ENCODE peak calls at places on chromosomes 11 and 22, in eight cellular contexts. B is transverse colon, G is stomach, N is SK-N-SH, H is K562, X is sigmoid colon, K is GM12878, E is upper lobe of left lung. U is an unnamed sample. For H3K4me1, the result is how much of the 10 kb centered on the place peaks cover.

GRCh38 chr22:37803636-37804371 is 3.9 kb upstream of the GCAT start:
- DNase-seq in B (no peak), G (no peak), N (no peak), H (no peak), X (no peak), K (no peak), E (no peak), U (no peak)

GRCh38 chr22:43848366-43849171 is 13.7 kb downstream of the SULT4A1 start:
- DNase-seq in B (no peak), G (no peak), N (peak), H (no peak), X (peak), K (no peak), E (peak), U (no peak)

GRCh38 chr22:37999236-37999635 is 14.9 kb upstream of the SOX10 start:
- DNase-seq in B (no peak), G (no peak), N (no peak), H (no peak), X (no peak), K (no peak), E (no peak), U (no peak)

GRCh38 chr11:9862981-9863380 is 199.1 kb downstream of the SWAP70 start:
- DNase-seq in B (no peak), G (no peak), N (no peak), H (no peak), X (no peak), K (no peak), E (no peak), U (no peak)

GRCh38 chr11:35126879-35127576 is 11.9 kb upstream of the CD44 start:
- DNase-seq in B (no peak), G (no peak), N (no peak), H (no peak), X (no peak), K (no peak), E (no peak), U (no peak)

GRCh38 chr11:98568011-98568410 is 452.7 kb upstream of the CNTN5 start:
- DNase-seq in B (no peak), G (no peak), N (no peak), H (no peak), X (no peak), K (no peak), E (no peak), U (no peak)

GRCh38 chr22:39401301-39401631 is 1.7 kb downstream of the TAB1 start:
- DNase-seq in B (no peak), G (no peak), N (no peak), H (no peak), X (no peak), K (no peak), E (no peak), U (no peak)

GRCh38 chr11:6475936-6476335 is 2.2 kb upstream of the TRIM3 start:
- DNase-seq in B (no peak), G (peak), N (no peak), H (no peak), X (no peak), K (no peak), E (no peak), U (no peak)

GRCh38 chr22:42646569-42647525 is 2.3 kb downstream of the CYB5R3 start:
- DNase-seq in B (peak), G (peak), N (no peak), H (peak), X (no peak), K (no peak), E (peak), U (no peak)

GRCh38 chr11:117195208-117195607 is 4.0 kb upstream of the TAGLN start:
- DNase-seq in B (peak), G (no peak), N (no peak), H (no peak), X (no peak), K (no peak), E (no peak), U (no peak)

GRCh38 chr11:2483426-2483825 is 38.6 kb downstream of the KCNQ1 start:
- DNase-seq in B (no peak), G (peak), N (peak), H (peak), X (no peak), K (no peak), E (no peak), U (no peak)

GRCh38 chr11:70551323-70552166 is 153.2 kb downstream of the CTTN start:
- DNase-seq in B (no peak), G (no peak), N (no peak), H (no peak), X (no peak), K (no peak), E (peak), U (no peak)

GRCh38 chr22:50723991-50724390 is 14.0 kb upstream of the ACR start:
- DNase-seq in B (no peak), G (no peak), N (no peak), H (no peak), X (no peak), K (no peak), E (no peak), U (no peak)

GRCh38 chr11:19679952-19680823 is 32.4 kb upstream of the NAV2 start:
- DNase-seq in B (peak), G (peak), N (peak), H (no peak), X (peak), K (no peak), E (no peak), U (peak)

GRCh38 chr11:126080206-126080941 is 17.7 kb upstream of the CDON start:
- DNase-seq in B (no peak), G (no peak), N (peak), H (no peak), X (no peak), K (no peak), E (no peak), U (no peak)

GRCh38 chr11:94739331-94739730 is 28.8 kb upstream of the AMOTL1 start:
- DNase-seq in B (no peak), G (no peak), N (no peak), H (no peak), X (no peak), K (no peak), E (no peak), U (no peak)

GRCh38 chr11:64752106-64752970 is 7.4 kb downstream of the PYGM start:
- DNase-seq in B (no peak), G (no peak), N (no peak), H (no peak), X (peak), K (no peak), E (no peak), U (peak)

GRCh38 chr22:28821452-28821851 is 21.1 kb upstream of the XBP1 start:
- DNase-seq in B (no peak), G (no peak), N (no peak), H (no peak), X (peak), K (no peak), E (no peak), U (no peak)
- H3K4me1 ChIP-seq in B (under half), G (half or more), N (under half), H (under half), X (under half), K (under half), E (under half), U (under half)

GRCh38 chr22:26502688-26503561 is 9.3 kb downstream of the TFIP11 start:
- DNase-seq in B (peak), G (peak), N (peak), H (peak), X (no peak), K (no peak), E (no peak), U (no peak)
- TF ChIP-seq EP300 in B (no peak), G (no peak), N (no peak), H (no peak), X (no peak), K (no peak), E (no peak), U (no peak)

GRCh38 chr22:35837328-35837727 is 119.7 kb downstream of the APOL5 start:
- DNase-seq in B (no peak), G (no peak), N (no peak), H (no peak), X (no peak), K (no peak), E (no peak), U (no peak)

GRCh38 chr22:35838849-35839646 is 121.4 kb downstream of the APOL5 start:
- DNase-seq in B (peak), G (no peak), N (no peak), H (no peak), X (peak), K (no peak), E (no peak), U (no peak)

GRCh38 chr22:35834080-35834479 is 116.4 kb downstream of the APOL5 start:
- DNase-seq in B (no peak), G (no peak), N (no peak), H (no peak), X (no peak), K (no peak), E (no peak), U (no peak)

GRCh38 chr22:35835267-35835997 is 117.8 kb downstream of the APOL5 start:
- DNase-seq in B (no peak), G (no peak), N (no peak), H (no peak), X (no peak), K (no peak), E (no peak), U (no peak)

DNA sequence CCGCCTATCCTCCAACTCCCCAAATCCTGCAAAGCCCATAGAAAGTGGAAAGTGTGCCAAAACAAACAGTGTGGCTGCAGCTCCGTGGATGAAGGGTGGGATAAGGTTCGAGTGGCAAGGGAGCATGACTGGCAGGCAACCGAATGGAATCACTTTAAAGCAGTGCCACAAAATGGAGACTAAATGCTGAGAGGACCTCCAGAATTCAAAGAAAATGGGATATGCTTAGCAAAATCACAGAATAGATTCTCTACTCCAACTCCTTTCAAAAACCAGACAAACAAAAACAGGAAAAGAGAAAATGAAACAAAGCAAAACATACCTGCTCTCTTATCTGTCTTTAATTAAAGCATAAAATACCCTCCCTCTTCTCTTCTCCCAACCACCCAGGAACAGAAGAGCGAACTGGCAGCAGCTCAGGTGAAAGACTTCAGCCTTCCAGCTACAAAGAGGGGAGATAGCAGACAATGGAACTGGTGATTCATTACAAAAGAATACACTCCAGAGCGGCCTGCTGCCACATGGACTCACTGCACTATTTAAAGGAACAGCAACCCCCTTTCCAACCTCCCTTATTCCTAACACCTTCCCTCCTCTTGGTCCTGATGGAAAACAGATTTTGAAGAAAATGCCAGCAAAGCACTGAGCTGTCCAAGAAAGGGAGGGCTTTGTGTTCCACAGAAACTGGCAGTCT is 118.5 kb downstream of the APOL5 start:
- DNase-seq in B (peak), G (peak), N (peak), H (peak), X (peak), K (no peak), E (no peak), U (no peak)
- TF ChIP-seq POLR2AphosphoS5 in B (no peak), G (peak), N (peak), H (no peak), X (no peak), K (no peak), E (no peak), U (no peak)

DNA sequence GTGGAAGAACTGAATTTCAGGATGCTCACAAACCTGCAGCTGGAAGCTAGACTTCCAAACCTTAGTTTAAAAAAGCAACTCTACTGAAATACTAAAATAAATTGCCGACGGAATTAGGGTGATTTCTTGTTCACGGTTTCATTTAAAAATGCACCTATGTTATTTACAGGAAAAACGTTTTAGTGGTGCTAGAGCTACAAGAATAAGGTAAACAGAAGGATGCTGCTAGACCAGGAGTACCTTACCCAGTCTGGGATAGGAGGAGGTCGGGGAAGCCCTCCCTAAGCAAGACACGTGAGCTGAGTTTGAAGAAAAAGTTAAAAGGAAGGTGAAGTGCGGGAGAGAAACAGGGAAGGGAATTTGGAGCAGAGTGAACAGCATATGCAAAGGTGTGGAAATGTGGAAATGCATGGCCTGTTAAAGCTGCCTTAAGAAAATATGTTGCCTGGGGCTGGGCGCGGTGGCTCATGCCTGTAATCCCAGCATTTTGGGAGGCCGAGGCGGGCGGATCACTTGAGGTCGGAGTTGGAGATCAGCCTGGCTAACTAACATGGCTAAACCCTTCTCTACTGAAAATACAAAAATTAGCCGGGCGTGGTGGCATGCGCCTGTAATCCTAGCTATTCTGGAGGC is 1.4 kb upstream of the FTH1 start:
- DNase-seq in B (no peak), G (peak), N (no peak), H (no peak), X (peak), K (no peak), E (no peak), U (peak)
- H3K4me1 ChIP-seq in B (half or more), G (half or more), N (under half), H (under half), X (half or more), K (under half), E (half or more), U (half or more)

GRCh38 chr22:30114356-30114755 is 34.1 kb downstream of the HORMAD2 start:
- DNase-seq in B (no peak), G (no peak), N (no peak), H (no peak), X (no peak), K (no peak), E (no peak), U (no peak)
- TF ChIP-seq EP300 in B (no peak), G (no peak), N (no peak), H (no peak), X (no peak), K (no peak), E (no peak), U (no peak)

DNA sequence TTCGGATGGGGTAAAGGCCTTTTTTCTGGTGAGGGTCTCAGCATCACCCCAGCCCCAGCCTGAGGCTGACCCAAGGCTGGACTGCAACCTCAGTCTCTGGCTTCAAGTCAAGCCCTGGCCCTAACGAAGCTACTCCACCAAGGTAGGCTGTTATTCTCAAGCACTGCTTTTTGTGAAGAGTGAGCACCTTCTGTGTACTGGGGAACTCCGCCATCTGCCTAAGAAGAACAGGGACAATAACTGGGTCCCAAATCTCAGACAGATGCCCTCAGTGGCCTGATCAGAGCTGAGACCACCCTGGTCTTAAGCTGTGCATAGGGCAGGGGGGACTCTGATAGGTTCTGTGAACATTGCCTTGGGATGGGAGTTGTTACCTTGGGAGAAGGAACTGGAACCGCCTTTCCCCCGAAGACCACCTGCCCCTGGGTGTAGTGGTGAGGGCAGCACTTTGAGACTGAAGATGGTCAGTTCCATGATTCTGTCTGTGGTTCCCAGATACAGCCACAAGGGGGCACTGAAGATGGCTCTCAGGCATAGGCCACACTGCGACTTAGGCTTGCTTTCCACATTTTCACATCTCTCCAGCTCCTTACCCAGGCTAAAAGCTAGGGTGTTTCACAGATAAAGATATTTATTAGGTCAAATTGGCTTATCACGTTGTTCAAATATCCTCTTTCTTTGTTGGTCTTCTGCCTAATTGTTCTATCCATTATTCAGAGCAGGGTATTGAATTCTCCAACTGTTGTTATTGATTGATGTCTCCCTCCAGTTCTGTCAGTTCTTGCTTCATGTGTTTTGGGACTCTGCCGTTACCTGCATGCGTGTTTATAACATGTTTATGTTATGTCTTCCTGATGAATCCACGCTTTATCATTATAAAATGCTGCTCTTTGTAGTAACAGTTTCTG is 11.8 kb upstream of the UVRAG start:
- DNase-seq in B (peak), G (peak), N (peak), H (peak), X (peak), K (no peak), E (no peak), U (peak)
- TF ChIP-seq POLR2AphosphoS5 in B (no peak), G (peak), N (no peak), H (no peak), X (no peak), K (no peak), E (no peak), U (no peak)

GRCh38 chr11:39668640-39669039 is 1790.8 kb downstream of the LRRC4C start:
- DNase-seq in B (no peak), G (no peak), N (no peak), H (no peak), X (no peak), K (no peak), E (no peak), U (no peak)

GRCh38 chr11:39675171-39675570 is 1784.3 kb downstream of the LRRC4C start:
- DNase-seq in B (no peak), G (no peak), N (no peak), H (no peak), X (no peak), K (no peak), E (no peak), U (no peak)

GRCh38 chr11:39678996-39679395 is 1780.5 kb downstream of the LRRC4C start:
- DNase-seq in B (no peak), G (no peak), N (no peak), H (no peak), X (no peak), K (no peak), E (no peak), U (no peak)

DNA sequence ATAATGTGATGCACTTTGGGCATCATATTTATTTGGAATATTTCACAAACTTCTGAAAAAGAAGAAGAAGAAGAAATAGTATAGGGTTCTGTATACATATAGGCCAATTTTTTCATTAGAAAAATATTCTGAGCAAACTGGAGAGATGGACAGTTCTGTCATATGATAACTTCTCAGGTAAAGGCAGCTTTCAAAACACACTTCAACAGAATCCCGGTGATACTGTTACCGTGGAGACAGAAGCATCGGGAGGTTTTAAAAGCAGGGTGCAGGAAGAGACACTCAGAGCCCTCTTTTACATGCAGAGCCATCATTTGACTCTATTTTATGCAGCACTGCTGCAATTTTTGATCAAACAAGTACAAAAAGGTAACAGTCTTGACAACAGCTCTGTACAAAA is 1785.5 kb downstream of the LRRC4C start:
- DNase-seq in B (no peak), G (no peak), N (no peak), H (no peak), X (no peak), K (no peak), E (no peak), U (no peak)
- H3K4me1 ChIP-seq in B (under half), G (under half), N (under half), H (under half), X (under half), K (under half), E (under half), U (under half)

GRCh38 chr11:65988791-65989592 is 13.0 kb downstream of the EIF1AD start:
- DNase-seq in B (peak), G (peak), N (peak), H (peak), X (peak), K (peak), E (no peak), U (peak)
- TF ChIP-seq EP300 in B (no peak), G (no peak), N (no peak), H (peak), X (no peak), K (no peak), E (no peak), U (no peak)

GRCh38 chr22:27238935-27239510 is 562.5 kb downstream of the MN1 start:
- DNase-seq in B (no peak), G (no peak), N (peak), H (peak), X (peak), K (no peak), E (peak), U (no peak)
- TF ChIP-seq POLR2AphosphoS5 in B (peak), G (peak), N (peak), H (no peak), X (no peak), K (no peak), E (no peak), U (no peak)

GRCh38 chr11:76674517-76675400 is 4.2 kb upstream of the LRRC32 start:
- DNase-seq in B (no peak), G (no peak), N (no peak), H (no peak), X (no peak), K (peak), E (no peak), U (no peak)

GRCh38 chr11:76671626-76672309 is 1.2 kb upstream of the LRRC32 start:
- DNase-seq in B (no peak), G (no peak), N (no peak), H (no peak), X (no peak), K (no peak), E (no peak), U (no peak)

GRCh38 chr11:76672431-76673163 is 2.0 kb upstream of the LRRC32 start:
- DNase-seq in B (peak), G (no peak), N (no peak), H (no peak), X (no peak), K (peak), E (peak), U (no peak)

GRCh38 chr11:76671236-76671590 is 666 bp upstream of the LRRC32 start:
- DNase-seq in B (no peak), G (no peak), N (no peak), H (no peak), X (no peak), K (no peak), E (no peak), U (no peak)

GRCh38 chr11:76673164-76674142 is 2.9 kb upstream of the LRRC32 start:
- DNase-seq in B (no peak), G (no peak), N (no peak), H (no peak), X (no peak), K (no peak), E (no peak), U (no peak)
- H3K4me1 ChIP-seq in B (under half), G (under half), N (under half), H (under half), X (under half), K (half or more), E (under half), U (under half)